ENCODE peak calls at places on chromosomes 5 and 9, in seven cellular contexts. H is SK-N-SH, B is HepG2, W is GM12878, L is K562, Z is H1, E is HCT116. D is an unnamed sample.

GRCh38 chr5:126877569-126877968 is 100.6 kb downstream of the LMNB1 start:
- DNase-seq in H (no peak), B (no peak), W (no peak), L (no peak), Z (no peak), E (no peak), D (no peak)

GRCh38 chr5:145982572-145983314 is 46.4 kb downstream of the SH3RF2 start:
- DNase-seq in H (no peak), B (no peak), W (no peak), L (no peak), Z (no peak), E (no peak), D (no peak)

GRCh38 chr9:90726215-90726614 is 75.4 kb upstream of the SYK start:
- DNase-seq in H (peak), B (peak), W (no peak), L (peak), Z (no peak), E (no peak), D (no peak)

GRCh38 chr9:126299706-126300276 is 26.8 kb upstream of the MVB12B start:
- DNase-seq in H (no peak), B (peak), W (no peak), L (no peak), Z (no peak), E (no peak), D (no peak)

GRCh38 chr9:34992376-34992951 is 2.9 kb downstream of the DNAJB5 start:
- DNase-seq in H (no peak), B (peak), W (no peak), L (peak), Z (no peak), E (peak), D (no peak)

GRCh38 chr9:35158501-35159280 is 3.1 kb upstream of the UNC13B start:
- DNase-seq in H (no peak), B (no peak), W (no peak), L (no peak), Z (no peak), E (no peak), D (no peak)

GRCh38 chr5:64147849-64148441 is 17.7 kb upstream of the RNF180 start:
- DNase-seq in H (peak), B (peak), W (no peak), L (peak), Z (no peak), E (peak), D (peak)

GRCh38 chr9:73780916-73781315 is 629.3 kb downstream of the ANXA1 start:
- DNase-seq in H (no peak), B (no peak), W (no peak), L (no peak), Z (no peak), E (no peak), D (peak)

GRCh38 chr9:103003689-103004088 is 8.6 kb downstream of the CYLC2 start:
- DNase-seq in H (no peak), B (no peak), W (no peak), L (no peak), Z (no peak), E (no peak), D (no peak)

GRCh38 chr9:5427005-5427404 is 10.7 kb downstream of the PLGRKT start:
- DNase-seq in H (no peak), B (no peak), W (no peak), L (no peak), Z (no peak), E (no peak), D (no peak)

GRCh38 chr5:93571111-93571977 is 9.7 kb downstream of the NR2F1-AS1 start:
- DNase-seq in H (no peak), B (no peak), W (no peak), L (no peak), Z (no peak), E (no peak), D (no peak)

GRCh38 chr5:109196486-109196885 is 213.3 kb downstream of the PJA2 start:
- DNase-seq in H (no peak), B (no peak), W (no peak), L (no peak), Z (no peak), E (no peak), D (no peak)
- TF ChIP-seq JUND in H (no peak), B (no peak), W (no peak), L (no peak), Z (no peak), E (no peak), D (no peak)

GRCh38 chr9:129627556-129628492 is 1.9 kb downstream of the NTMT1 start:
- DNase-seq in H (no peak), B (no peak), W (no peak), L (no peak), Z (no peak), E (no peak), D (no peak)
- TF ChIP-seq JUND in H (no peak), B (no peak), W (no peak), L (no peak), Z (no peak), E (no peak), D (no peak)

DNA sequence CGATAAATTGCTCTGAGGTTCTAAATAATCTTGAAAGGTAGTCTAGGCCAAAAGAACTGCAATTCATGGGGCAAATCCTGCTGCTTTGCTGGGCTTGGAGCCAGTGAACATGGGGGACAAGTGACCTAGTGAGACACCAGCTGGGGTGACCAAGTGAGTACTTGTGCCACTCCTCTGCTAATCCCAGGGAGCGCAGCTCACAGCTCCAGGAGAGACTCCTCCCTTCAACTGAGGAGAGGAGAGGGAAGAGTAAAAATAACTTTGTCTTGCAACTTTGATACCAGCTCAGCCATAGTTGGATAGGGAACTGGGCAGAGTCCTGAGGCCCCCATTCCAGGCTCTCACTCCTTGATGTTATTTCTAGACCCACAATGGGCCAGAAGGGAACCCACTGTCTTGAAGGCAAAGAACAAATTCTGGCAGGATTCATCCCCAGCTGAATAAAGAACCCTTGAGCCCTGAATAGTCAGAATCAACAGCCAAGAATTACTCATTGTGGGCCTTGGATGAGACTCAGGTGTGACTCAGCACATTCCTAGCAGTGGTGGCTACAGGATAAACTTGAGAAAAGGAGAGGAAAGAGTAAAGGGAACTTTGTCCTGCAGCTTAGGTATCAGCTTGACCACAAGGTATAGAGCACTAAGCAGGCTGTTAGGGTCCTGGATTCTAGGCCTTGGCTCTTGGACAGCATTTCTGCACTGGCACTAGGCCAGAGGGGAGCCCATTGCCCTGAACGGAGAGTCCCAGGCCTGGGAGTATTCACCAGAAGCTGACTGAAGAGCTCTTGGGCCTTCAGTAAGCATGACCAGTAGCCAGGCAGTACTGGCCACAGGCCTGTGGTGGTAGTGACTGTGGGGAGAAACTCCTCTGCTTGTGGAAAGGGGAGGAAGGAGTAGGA is 288.3 kb upstream of the CDH18 start:
- DNase-seq in H (no peak), B (peak), W (no peak), L (no peak), Z (no peak), E (no peak), D (no peak)
- TF ChIP-seq JUND in H (peak), B (no peak), W (no peak), L (no peak), Z (no peak), E (no peak), D (no peak)

GRCh38 chr9:99896119-99896518 is 10.3 kb upstream of the STX17 start:
- DNase-seq in H (no peak), B (no peak), W (no peak), L (no peak), Z (no peak), E (no peak), D (no peak)

GRCh38 chr9:99894826-99895225 is 11.6 kb upstream of the STX17 start:
- DNase-seq in H (no peak), B (no peak), W (no peak), L (no peak), Z (no peak), E (no peak), D (no peak)

DNA sequence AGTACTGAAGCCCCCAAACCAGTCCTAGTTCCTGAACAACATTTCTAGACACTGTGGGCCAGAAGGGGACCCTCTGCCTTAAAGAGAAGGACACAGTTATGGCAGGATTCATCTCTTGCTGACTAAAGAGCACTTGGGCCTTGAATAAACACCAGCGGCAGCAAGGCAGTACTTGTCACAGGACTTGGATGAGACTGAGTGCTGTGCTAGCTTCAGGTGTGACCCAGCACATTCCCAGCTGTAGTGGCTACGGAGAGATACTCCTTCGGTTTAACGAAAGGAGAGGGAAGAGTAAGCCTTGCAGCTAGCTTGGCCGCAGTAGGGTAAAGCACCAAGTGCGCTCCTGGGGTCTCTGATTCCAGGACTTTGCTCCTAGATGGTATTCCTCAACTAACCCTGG is 10.9 kb upstream of the STX17 start:
- DNase-seq in H (no peak), B (no peak), W (no peak), L (no peak), Z (no peak), E (no peak), D (no peak)
- TF ChIP-seq JUND in H (no peak), B (no peak), W (no peak), L (no peak), Z (no peak), E (no peak), D (no peak)